ENCODE peak calls at places on chromosomes 1 and 21, in six cellular contexts. One of them, this sample, is unnamed.

GRCh38 chr1:55284856-55285255 is 69.7 kb upstream of the USP24 start:
- DNase-seq in CD8-positive, alpha-beta T cell: no peak
- DNase-seq in aorta: no peak
- DNase-seq in ovary: no peak
- DNase-seq in neuronal stem cell: peak; percentile 24
- DNase-seq in uterus: peak; percentile 35
- DNase-seq in this sample: no peak

GRCh38 chr1:12143631-12144155 is 23.1 kb upstream of the TNFRSF1B start:
- DNase-seq in uterus: peak; percentile 72
- DNase-seq in aorta: peak; percentile 92
- DNase-seq in CD8-positive, alpha-beta T cell: peak; percentile 32
- DNase-seq in neuronal stem cell: no peak
- DNase-seq in ovary: peak; percentile 80
- DNase-seq in this sample: no peak

GRCh38 chr1:179001451-179001850 is 24.2 kb upstream of the FAM20B start:
- DNase-seq in CD8-positive, alpha-beta T cell: no peak
- DNase-seq in aorta: no peak
- DNase-seq in ovary: no peak
- DNase-seq in neuronal stem cell: no peak
- DNase-seq in uterus: no peak
- DNase-seq in this sample: no peak

GRCh38 chr1:11961230-11961629 is 19.0 kb upstream of the MFN2 start:
- DNase-seq in aorta: no peak
- DNase-seq in neuronal stem cell: no peak
- DNase-seq in ovary: no peak
- DNase-seq in CD8-positive, alpha-beta T cell: no peak
- DNase-seq in uterus: no peak
- DNase-seq in this sample: no peak

GRCh38 chr21:31052489-31053142 is 14.3 kb upstream of the KRTAP19-8 start:
- DNase-seq in ovary: no peak
- DNase-seq in aorta: no peak
- DNase-seq in CD8-positive, alpha-beta T cell: no peak
- DNase-seq in uterus: no peak
- DNase-seq in neuronal stem cell: no peak
- DNase-seq in this sample: no peak

GRCh38 chr1:202155478-202156021 is 4.9 kb downstream of the PTPN7 start:
- DNase-seq in ovary: no peak
- DNase-seq in CD8-positive, alpha-beta T cell: no peak
- DNase-seq in neuronal stem cell: no peak
- DNase-seq in aorta: peak; percentile 77
- DNase-seq in uterus: no peak
- DNase-seq in this sample: peak; percentile 81

GRCh38 chr1:8419172-8419571 is 101.3 kb downstream of the SLC45A1 start:
- DNase-seq in uterus: no peak
- DNase-seq in ovary: no peak
- DNase-seq in neuronal stem cell: no peak
- DNase-seq in CD8-positive, alpha-beta T cell: no peak
- DNase-seq in aorta: no peak
- DNase-seq in this sample: no peak

GRCh38 chr21:44299085-44299457 is 782 bp upstream of the PFKL start:
- DNase-seq in ovary: no peak
- DNase-seq in neuronal stem cell: no peak
- DNase-seq in aorta: no peak
- DNase-seq in uterus: no peak
- DNase-seq in CD8-positive, alpha-beta T cell: no peak
- DNase-seq in this sample: no peak

GRCh38 chr1:31696246-31696645 is 7.6 kb downstream of the COL16A1 start:
- DNase-seq in uterus: no peak
- DNase-seq in ovary: no peak
- DNase-seq in neuronal stem cell: no peak
- DNase-seq in CD8-positive, alpha-beta T cell: no peak
- DNase-seq in aorta: no peak
- DNase-seq in this sample: no peak

GRCh38 chr1:207421078-207421477 is 33.0 kb upstream of the CR2 start:
- DNase-seq in neuronal stem cell: no peak
- DNase-seq in aorta: no peak
- DNase-seq in ovary: no peak
- DNase-seq in uterus: no peak
- DNase-seq in CD8-positive, alpha-beta T cell: no peak
- DNase-seq in this sample: no peak

GRCh38 chr1:53408755-53409129 is 50.5 kb upstream of the DMRTB1 start:
- DNase-seq in CD8-positive, alpha-beta T cell: no peak
- DNase-seq in ovary: no peak
- DNase-seq in aorta: no peak
- DNase-seq in uterus: no peak
- DNase-seq in neuronal stem cell: no peak
- DNase-seq in this sample: no peak

GRCh38 chr21:40512590-40512989 is 334.4 kb downstream of the DSCAM start:
- DNase-seq in CD8-positive, alpha-beta T cell: no peak
- DNase-seq in neuronal stem cell: no peak
- DNase-seq in ovary: no peak
- DNase-seq in aorta: no peak
- DNase-seq in uterus: no peak
- DNase-seq in this sample: no peak

GRCh38 chr1:26364956-26365355 is 7.6 kb downstream of the ZNF683 start:
- DNase-seq in uterus: no peak
- DNase-seq in CD8-positive, alpha-beta T cell: no peak
- DNase-seq in neuronal stem cell: no peak
- DNase-seq in aorta: no peak
- DNase-seq in ovary: no peak
- DNase-seq in this sample: no peak

GRCh38 chr21:41769521-41769920 is 2.7 kb upstream of the RIPK4 start:
- DNase-seq in ovary: no peak
- DNase-seq in CD8-positive, alpha-beta T cell: no peak
- DNase-seq in neuronal stem cell: no peak
- DNase-seq in aorta: no peak
- DNase-seq in uterus: no peak
- DNase-seq in this sample: no peak

GRCh38 chr1:54105080-54105479 is 47.7 kb downstream of the CDCP2 start:
- DNase-seq in aorta: no peak
- DNase-seq in CD8-positive, alpha-beta T cell: no peak
- DNase-seq in ovary: no peak
- DNase-seq in uterus: no peak
- DNase-seq in neuronal stem cell: no peak
- DNase-seq in this sample: no peak

GRCh38 chr1:207740224-207740623 is 11.6 kb upstream of the CD46 start:
- DNase-seq in uterus: no peak
- DNase-seq in CD8-positive, alpha-beta T cell: no peak
- DNase-seq in neuronal stem cell: no peak
- DNase-seq in aorta: no peak
- DNase-seq in ovary: no peak
- DNase-seq in this sample: no peak

GRCh38 chr1:76862447-76862846 is 4.8 kb upstream of the ST6GALNAC5 start:
- DNase-seq in ovary: no peak
- DNase-seq in aorta: no peak
- DNase-seq in uterus: no peak
- DNase-seq in neuronal stem cell: no peak
- DNase-seq in CD8-positive, alpha-beta T cell: no peak
- DNase-seq in this sample: no peak

GRCh38 chr1:226546926-226547325 is 1.6 kb upstream of the STUM start:
- DNase-seq in uterus: no peak
- DNase-seq in CD8-positive, alpha-beta T cell: no peak
- DNase-seq in ovary: no peak
- DNase-seq in neuronal stem cell: no peak
- DNase-seq in aorta: no peak
- DNase-seq in this sample: no peak
- H3K4me1 ChIP-seq in uterus: peaks cover 4% of the 10 kb centered on the region
- H3K4me1 ChIP-seq in CD8-positive, alpha-beta T cell: peaks cover 20% of the 10 kb centered on the region
- H3K4me1 ChIP-seq in ovary: peaks cover 5% of the 10 kb centered on the region
- H3K4me1 ChIP-seq in neuronal stem cell: peaks cover 9% of the 10 kb centered on the region
- H3K4me1 ChIP-seq in aorta: no peaks in the 10 kb centered on the region
- H3K4me1 ChIP-seq in this sample: peaks cover 34% of the 10 kb centered on the region

DNA sequence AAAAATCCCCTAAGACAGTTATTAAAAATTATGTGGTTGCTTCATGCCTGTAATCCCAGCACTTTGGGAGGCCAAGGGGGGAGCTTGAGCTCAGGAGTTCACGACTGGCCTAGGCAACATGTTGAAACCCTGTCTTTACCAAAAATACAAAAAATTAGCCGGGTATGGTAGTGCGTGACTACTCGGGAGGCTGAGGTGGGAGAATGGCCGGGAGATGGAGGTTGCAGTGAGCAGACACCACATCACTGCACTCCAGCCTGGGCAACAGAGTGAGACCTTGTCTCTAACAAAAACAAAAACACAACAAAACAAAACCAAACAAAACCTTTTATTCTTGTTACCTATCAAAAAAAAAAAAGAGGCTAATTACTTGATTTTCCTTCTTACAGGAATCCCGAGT is 2.1 kb downstream of the ELK4 start:
- DNase-seq in uterus: no peak
- DNase-seq in CD8-positive, alpha-beta T cell: peak; percentile 10
- DNase-seq in aorta: no peak
- DNase-seq in ovary: no peak
- DNase-seq in neuronal stem cell: no peak
- DNase-seq in this sample: no peak
- H3K4me1 ChIP-seq in uterus: peaks cover 11% of the 10 kb centered on the region
- H3K4me1 ChIP-seq in CD8-positive, alpha-beta T cell: peaks cover 48% of the 10 kb centered on the region
- H3K4me1 ChIP-seq in aorta: peaks cover 2% of the 10 kb centered on the region
- H3K4me1 ChIP-seq in ovary: peaks cover 2% of the 10 kb centered on the region
- H3K4me1 ChIP-seq in neuronal stem cell: peaks cover 4% of the 10 kb centered on the region
- H3K4me1 ChIP-seq in this sample: no peaks in the 10 kb centered on the region

GRCh38 chr1:192104135-192104534 is 54.1 kb upstream of the RGS18 start:
- DNase-seq in neuronal stem cell: no peak
- DNase-seq in CD8-positive, alpha-beta T cell: no peak
- DNase-seq in aorta: no peak
- DNase-seq in uterus: no peak
- DNase-seq in ovary: no peak
- DNase-seq in this sample: no peak

GRCh38 chr1:192104852-192105251 is 53.4 kb upstream of the RGS18 start:
- DNase-seq in neuronal stem cell: no peak
- DNase-seq in CD8-positive, alpha-beta T cell: no peak
- DNase-seq in ovary: no peak
- DNase-seq in uterus: no peak
- DNase-seq in aorta: no peak
- DNase-seq in this sample: no peak

GRCh38 chr1:192099328-192099727 is 58.9 kb upstream of the RGS18 start:
- DNase-seq in ovary: no peak
- DNase-seq in neuronal stem cell: no peak
- DNase-seq in aorta: no peak
- DNase-seq in CD8-positive, alpha-beta T cell: no peak
- DNase-seq in uterus: no peak
- DNase-seq in this sample: no peak

GRCh38 chr1:192098001-192098400 is 60.3 kb upstream of the RGS18 start:
- DNase-seq in uterus: no peak
- DNase-seq in CD8-positive, alpha-beta T cell: no peak
- DNase-seq in aorta: no peak
- DNase-seq in neuronal stem cell: no peak
- DNase-seq in ovary: no peak
- DNase-seq in this sample: no peak

GRCh38 chr1:192100686-192101468 is 57.4 kb upstream of the RGS18 start:
- DNase-seq in aorta: no peak
- DNase-seq in ovary: no peak
- DNase-seq in uterus: no peak
- DNase-seq in neuronal stem cell: no peak
- DNase-seq in CD8-positive, alpha-beta T cell: no peak
- DNase-seq in this sample: no peak
- H3K4me1 ChIP-seq in aorta: no peaks in the 10 kb centered on the region
- H3K4me1 ChIP-seq in ovary: no peaks in the 10 kb centered on the region
- H3K4me1 ChIP-seq in uterus: no peaks in the 10 kb centered on the region
- H3K4me1 ChIP-seq in neuronal stem cell: no peaks in the 10 kb centered on the region
- H3K4me1 ChIP-seq in CD8-positive, alpha-beta T cell: no peaks in the 10 kb centered on the region
- H3K4me1 ChIP-seq in this sample: no peaks in the 10 kb centered on the region

GRCh38 chr1:3321559-3322439 is 132.7 kb upstream of the ARHGEF16 start:
- DNase-seq in neuronal stem cell: no peak
- DNase-seq in CD8-positive, alpha-beta T cell: no peak
- DNase-seq in aorta: no peak
- DNase-seq in uterus: no peak
- DNase-seq in ovary: no peak
- DNase-seq in this sample: no peak
- H3K4me1 ChIP-seq in neuronal stem cell: peaks cover 33% of the 10 kb centered on the region
- H3K4me1 ChIP-seq in CD8-positive, alpha-beta T cell: no peaks in the 10 kb centered on the region
- H3K4me1 ChIP-seq in aorta: no peaks in the 10 kb centered on the region
- H3K4me1 ChIP-seq in uterus: peaks cover 12% of the 10 kb centered on the region
- H3K4me1 ChIP-seq in ovary: no peaks in the 10 kb centered on the region
- H3K4me1 ChIP-seq in this sample: peaks cover 10% of the 10 kb centered on the region

DNA sequence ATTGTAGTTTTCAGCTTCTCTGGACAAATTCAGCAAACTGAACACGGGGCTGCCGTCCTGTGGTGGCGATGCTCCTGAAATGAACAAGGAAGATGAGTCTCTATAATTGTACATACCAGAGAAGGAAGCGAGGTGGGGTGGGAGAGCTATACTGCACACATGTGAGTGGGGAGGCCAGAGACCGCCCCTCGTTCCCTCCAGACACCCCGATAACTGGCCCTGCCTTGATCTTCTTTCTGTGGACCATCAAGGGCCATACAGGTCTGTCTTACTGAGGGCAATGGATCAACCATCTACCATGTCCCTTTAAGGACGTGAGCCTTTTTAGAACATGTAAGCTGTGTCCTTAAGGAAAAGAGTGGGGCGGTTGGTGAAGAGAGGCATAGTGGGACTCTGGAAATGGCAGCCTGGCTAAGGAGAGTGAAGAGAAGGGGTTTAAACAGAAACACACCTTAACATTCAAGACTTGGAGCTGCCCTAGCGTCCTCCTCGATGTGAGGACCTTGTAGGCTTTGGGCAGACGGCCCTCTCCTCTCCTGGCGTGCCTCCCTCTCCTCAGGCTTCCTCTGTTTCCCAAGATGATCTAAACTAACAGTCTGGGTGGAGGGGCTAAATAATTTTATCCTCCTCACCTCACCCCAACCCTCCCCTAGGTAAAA is 5.8 kb downstream of the PLEKHO1 start:
- DNase-seq in aorta: no peak
- DNase-seq in ovary: no peak
- DNase-seq in CD8-positive, alpha-beta T cell: no peak
- DNase-seq in neuronal stem cell: no peak
- DNase-seq in uterus: no peak
- DNase-seq in this sample: no peak
- H3K4me1 ChIP-seq in aorta: no peaks in the 10 kb centered on the region
- H3K4me1 ChIP-seq in ovary: peaks cover 22% of the 10 kb centered on the region
- H3K4me1 ChIP-seq in CD8-positive, alpha-beta T cell: peaks cover 36% of the 10 kb centered on the region
- H3K4me1 ChIP-seq in neuronal stem cell: peaks cover 15% of the 10 kb centered on the region
- H3K4me1 ChIP-seq in uterus: peaks cover 12% of the 10 kb centered on the region
- H3K4me1 ChIP-seq in this sample: no peaks in the 10 kb centered on the region

DNA sequence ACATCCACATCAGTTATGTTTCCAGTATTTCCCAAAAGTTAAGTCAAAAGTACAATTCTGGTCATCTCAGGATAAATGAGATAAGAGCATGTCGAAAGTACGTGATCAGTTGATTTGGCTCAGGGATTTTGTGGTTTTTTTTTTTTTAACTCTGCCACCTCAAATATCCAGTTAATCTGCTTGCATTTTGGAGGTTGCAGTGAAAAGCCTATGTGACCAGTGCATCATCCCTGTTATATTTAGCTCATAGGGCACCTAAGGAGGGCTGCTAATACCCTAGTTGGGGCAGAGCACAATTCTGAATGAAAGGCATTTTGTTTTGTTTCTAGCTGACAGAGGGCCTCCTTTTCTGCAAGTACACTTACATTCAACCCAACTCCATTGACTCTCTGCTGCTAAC is 31.7 kb upstream of the RGS16 start:
- DNase-seq in aorta: no peak
- DNase-seq in uterus: no peak
- DNase-seq in CD8-positive, alpha-beta T cell: no peak
- DNase-seq in neuronal stem cell: no peak
- DNase-seq in ovary: no peak
- DNase-seq in this sample: no peak
- H3K4me1 ChIP-seq in aorta: no peaks in the 10 kb centered on the region
- H3K4me1 ChIP-seq in uterus: no peaks in the 10 kb centered on the region
- H3K4me1 ChIP-seq in CD8-positive, alpha-beta T cell: no peaks in the 10 kb centered on the region
- H3K4me1 ChIP-seq in neuronal stem cell: peaks cover 17% of the 10 kb centered on the region
- H3K4me1 ChIP-seq in ovary: no peaks in the 10 kb centered on the region
- H3K4me1 ChIP-seq in this sample: no peaks in the 10 kb centered on the region

This sample was measured in right lobe of liver.